ENCODE peak calls at places on chromosome 10, in five cellular contexts. One of them, this sample, is unnamed. For H3K36me3, the result is how much of the 10 kb centered on the place peaks cover.

GRCh38 chr10:77537720-77538373 is 99.8 kb downstream of the KCNMA1 start:
- DNase-seq in breast epithelium: no peak
- DNase-seq in HCT116: no peak
- DNase-seq in GM23338: no peak
- DNase-seq in sigmoid colon: peak
- DNase-seq in this sample: no peak

GRCh38 chr10:97575101-97575668 is 2.6 kb downstream of the ANKRD2 start:
- DNase-seq in breast epithelium: no peak
- DNase-seq in HCT116: no peak
- DNase-seq in GM23338: no peak
- DNase-seq in sigmoid colon: no peak
- DNase-seq in this sample: peak

GRCh38 chr10:86113044-86113443 is 253.6 kb downstream of the GRID1 start:
- DNase-seq in breast epithelium: no peak
- DNase-seq in HCT116: no peak
- DNase-seq in GM23338: no peak
- DNase-seq in sigmoid colon: no peak
- DNase-seq in this sample: no peak

GRCh38 chr10:70879244-70879643 is 9.1 kb downstream of the PCBD1 start:
- DNase-seq in breast epithelium: no peak
- DNase-seq in HCT116: no peak
- DNase-seq in GM23338: no peak
- DNase-seq in sigmoid colon: no peak
- DNase-seq in this sample: no peak

GRCh38 chr10:22427101-22427500 is 81.8 kb downstream of the SPAG6 start:
- DNase-seq in breast epithelium: no peak
- DNase-seq in HCT116: peak
- DNase-seq in GM23338: peak
- DNase-seq in sigmoid colon: no peak
- DNase-seq in this sample: no peak

GRCh38 chr10:79060641-79061255 is 8.0 kb upstream of the ZMIZ1 start:
- DNase-seq in breast epithelium: peak
- DNase-seq in HCT116: no peak
- DNase-seq in GM23338: no peak
- DNase-seq in sigmoid colon: peak
- DNase-seq in this sample: peak

GRCh38 chr10:88618496-88618895 is 31.9 kb downstream of the LIPJ start:
- DNase-seq in breast epithelium: no peak
- DNase-seq in HCT116: no peak
- DNase-seq in GM23338: no peak
- DNase-seq in sigmoid colon: no peak
- DNase-seq in this sample: no peak

GRCh38 chr10:62772186-62772950 is 32.2 kb upstream of the ADO start:
- DNase-seq in breast epithelium: no peak
- DNase-seq in HCT116: no peak
- DNase-seq in GM23338: no peak
- DNase-seq in sigmoid colon: no peak
- DNase-seq in this sample: no peak

GRCh38 chr10:119597405-119598186 is 832 bp upstream of the TIAL1 start:
- DNase-seq in breast epithelium: no peak
- DNase-seq in HCT116: no peak
- DNase-seq in GM23338: peak
- DNase-seq in sigmoid colon: no peak
- DNase-seq in this sample: no peak

GRCh38 chr10:62545667-62546066 is 171.5 kb downstream of the ZNF365 start:
- DNase-seq in breast epithelium: no peak
- DNase-seq in HCT116: no peak
- DNase-seq in GM23338: no peak
- DNase-seq in sigmoid colon: peak
- DNase-seq in this sample: no peak

GRCh38 chr10:71467161-71467560 is 70.4 kb downstream of the CDH23 start:
- DNase-seq in breast epithelium: no peak
- DNase-seq in HCT116: no peak
- DNase-seq in GM23338: no peak
- DNase-seq in sigmoid colon: no peak
- DNase-seq in this sample: no peak

DNA sequence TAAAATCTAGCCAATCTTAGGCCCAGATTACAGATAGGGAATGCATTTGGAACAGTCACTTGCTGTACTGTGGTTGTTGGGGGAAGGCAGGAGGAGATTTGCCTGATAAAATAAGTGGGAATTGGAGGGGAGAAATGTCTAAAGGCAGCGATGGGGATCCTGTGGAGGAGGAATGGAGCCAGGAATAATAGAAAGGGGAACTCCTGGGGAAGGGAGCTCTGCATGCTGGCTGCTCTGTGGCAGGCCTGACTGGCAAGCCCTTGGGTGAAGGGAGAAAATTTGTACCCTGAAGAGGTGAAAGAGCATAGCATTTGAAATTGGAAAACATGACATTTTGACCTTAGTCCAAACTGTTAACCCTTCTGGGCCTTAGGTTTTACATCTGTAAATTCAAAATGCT is 13.7 kb downstream of the MMP21 start:
- DNase-seq in breast epithelium: no peak
- DNase-seq in HCT116: no peak
- DNase-seq in GM23338: no peak
- DNase-seq in sigmoid colon: no peak
- DNase-seq in this sample: no peak
- TF ChIP-seq POLR2AphosphoS5 in breast epithelium: no peak
- TF ChIP-seq POLR2AphosphoS5 in HCT116: no peak
- TF ChIP-seq POLR2AphosphoS5 in GM23338: no peak
- TF ChIP-seq POLR2AphosphoS5 in sigmoid colon: no peak
- TF ChIP-seq POLR2AphosphoS5 in this sample: no peak

GRCh38 chr10:113159563-113159962 is 209.5 kb downstream of the TCF7L2 start:
- DNase-seq in breast epithelium: no peak
- DNase-seq in HCT116: no peak
- DNase-seq in GM23338: no peak
- DNase-seq in sigmoid colon: no peak
- DNase-seq in this sample: no peak

GRCh38 chr10:113161061-113161460 is 211.0 kb downstream of the TCF7L2 start:
- DNase-seq in breast epithelium: no peak
- DNase-seq in HCT116: no peak
- DNase-seq in GM23338: no peak
- DNase-seq in sigmoid colon: no peak
- DNase-seq in this sample: no peak

GRCh38 chr10:113162960-113163359 is 212.9 kb downstream of the TCF7L2 start:
- DNase-seq in breast epithelium: no peak
- DNase-seq in HCT116: no peak
- DNase-seq in GM23338: no peak
- DNase-seq in sigmoid colon: no peak
- DNase-seq in this sample: no peak

GRCh38 chr10:113153493-113154127 is 203.6 kb downstream of the TCF7L2 start:
- DNase-seq in breast epithelium: no peak
- DNase-seq in HCT116: no peak
- DNase-seq in GM23338: no peak
- DNase-seq in sigmoid colon: no peak
- DNase-seq in this sample: no peak

DNA sequence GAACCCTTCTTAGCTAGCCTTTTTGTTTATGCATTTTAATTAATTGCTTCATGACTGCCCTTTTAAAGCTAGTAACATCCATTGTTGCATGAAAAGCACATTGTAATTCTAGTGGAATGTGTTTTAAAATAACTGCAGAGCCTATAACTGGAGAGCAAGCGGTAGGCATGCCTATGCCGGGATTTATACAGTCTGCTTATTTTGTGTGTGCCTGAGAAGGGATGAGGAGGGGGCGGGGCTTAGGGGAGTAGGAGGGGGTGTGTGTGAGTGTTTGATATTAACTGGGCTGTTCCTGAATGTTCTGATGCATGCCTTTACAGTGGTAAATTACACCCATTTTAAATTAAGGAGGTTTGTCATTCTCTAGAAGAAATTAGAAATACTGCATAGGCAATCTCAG is 208.1 kb downstream of the TCF7L2 start:
- DNase-seq in breast epithelium: no peak
- DNase-seq in HCT116: no peak
- DNase-seq in GM23338: peak
- DNase-seq in sigmoid colon: no peak
- DNase-seq in this sample: no peak
- H3K36me3 ChIP-seq in breast epithelium: under half
- H3K36me3 ChIP-seq in HCT116: half or more
- H3K36me3 ChIP-seq in GM23338: half or more
- H3K36me3 ChIP-seq in sigmoid colon: under half
- H3K36me3 ChIP-seq in this sample: half or more

GRCh38 chr10:33271969-33272583 is 62.4 kb downstream of the NRP1 start:
- DNase-seq in breast epithelium: no peak
- DNase-seq in HCT116: no peak
- DNase-seq in GM23338: no peak
- DNase-seq in sigmoid colon: no peak
- DNase-seq in this sample: no peak

GRCh38 chr10:33276282-33276923 is 58.1 kb downstream of the NRP1 start:
- DNase-seq in breast epithelium: no peak
- DNase-seq in HCT116: no peak
- DNase-seq in GM23338: no peak
- DNase-seq in sigmoid colon: no peak
- DNase-seq in this sample: no peak

GRCh38 chr10:33273295-33274002 is 61.0 kb downstream of the NRP1 start:
- DNase-seq in breast epithelium: peak
- DNase-seq in HCT116: no peak
- DNase-seq in GM23338: peak
- DNase-seq in sigmoid colon: peak
- DNase-seq in this sample: no peak

GRCh38 chr10:33277135-33277536 is 57.3 kb downstream of the NRP1 start:
- DNase-seq in breast epithelium: no peak
- DNase-seq in HCT116: no peak
- DNase-seq in GM23338: no peak
- DNase-seq in sigmoid colon: peak
- DNase-seq in this sample: no peak

DNA sequence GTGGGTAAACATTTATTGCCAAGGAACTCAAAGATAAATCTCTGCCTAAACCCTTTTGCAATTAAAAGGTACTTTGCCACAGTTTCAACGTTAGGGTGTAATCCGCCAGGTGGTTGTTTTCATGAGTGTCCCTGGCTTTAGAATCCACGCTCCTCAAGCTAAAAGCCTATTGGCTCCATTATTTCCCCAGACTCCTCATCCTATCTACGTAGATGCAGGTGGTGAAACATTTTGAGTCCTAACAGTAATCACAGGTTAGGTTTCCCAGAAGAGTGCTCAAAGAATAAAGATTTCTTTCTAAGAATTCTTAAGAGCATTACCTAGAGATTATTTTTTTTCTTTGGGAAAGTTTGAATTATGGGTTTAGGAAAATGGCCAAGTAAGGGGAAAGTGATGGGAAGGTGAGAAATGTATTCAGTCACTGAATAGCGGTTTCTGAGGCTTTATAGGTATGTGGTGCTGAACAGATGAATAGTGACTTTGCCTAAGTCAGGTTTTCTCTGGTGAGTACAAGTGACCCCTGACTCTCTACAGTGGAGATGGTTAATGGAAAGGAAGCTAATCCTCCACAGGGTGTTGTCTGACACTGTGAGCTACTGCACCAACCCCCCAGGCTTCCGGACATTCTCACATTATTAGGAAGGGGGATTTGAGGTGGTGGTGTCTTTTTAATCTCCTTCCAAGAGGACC is 60.2 kb downstream of the NRP1 start:
- DNase-seq in breast epithelium: no peak
- DNase-seq in HCT116: no peak
- DNase-seq in GM23338: no peak
- DNase-seq in sigmoid colon: no peak
- DNase-seq in this sample: no peak
- H3K27ac ChIP-seq in breast epithelium: no peak
- H3K27ac ChIP-seq in HCT116: no peak
- H3K27ac ChIP-seq in GM23338: peak
- H3K27ac ChIP-seq in sigmoid colon: peak
- H3K27ac ChIP-seq in this sample: peak

GRCh38 chr10:68696018-68696417 is 25.0 kb upstream of the CCAR1 start:
- DNase-seq in breast epithelium: no peak
- DNase-seq in HCT116: no peak
- DNase-seq in GM23338: no peak
- DNase-seq in sigmoid colon: no peak
- DNase-seq in this sample: no peak

GRCh38 chr10:68700193-68700592 is 20.8 kb upstream of the CCAR1 start:
- DNase-seq in breast epithelium: no peak
- DNase-seq in HCT116: no peak
- DNase-seq in GM23338: no peak
- DNase-seq in sigmoid colon: no peak
- DNase-seq in this sample: no peak

GRCh38 chr10:68697106-68697505 is 23.9 kb upstream of the CCAR1 start:
- DNase-seq in breast epithelium: no peak
- DNase-seq in HCT116: no peak
- DNase-seq in GM23338: no peak
- DNase-seq in sigmoid colon: no peak
- DNase-seq in this sample: no peak
- TF ChIP-seq POLR2AphosphoS5 in breast epithelium: no peak
- TF ChIP-seq POLR2AphosphoS5 in HCT116: no peak
- TF ChIP-seq POLR2AphosphoS5 in GM23338: no peak
- TF ChIP-seq POLR2AphosphoS5 in sigmoid colon: no peak
- TF ChIP-seq POLR2AphosphoS5 in this sample: no peak

GRCh38 chr10:26840938-26841732 is 19.6 kb downstream of the ABI1 start:
- DNase-seq in breast epithelium: no peak
- DNase-seq in HCT116: no peak
- DNase-seq in GM23338: no peak
- DNase-seq in sigmoid colon: no peak
- DNase-seq in this sample: no peak
- H3K36me3 ChIP-seq in breast epithelium: under half
- H3K36me3 ChIP-seq in HCT116: under half
- H3K36me3 ChIP-seq in GM23338: under half
- H3K36me3 ChIP-seq in sigmoid colon: under half
- H3K36me3 ChIP-seq in this sample: under half

GRCh38 chr10:76329891-76330575 is 898.6 kb downstream of the LRMDA start:
- DNase-seq in breast epithelium: no peak
- DNase-seq in HCT116: no peak
- DNase-seq in GM23338: no peak
- DNase-seq in sigmoid colon: no peak
- DNase-seq in this sample: no peak
- H3K27ac ChIP-seq in breast epithelium: no peak
- H3K27ac ChIP-seq in HCT116: no peak
- H3K27ac ChIP-seq in GM23338: no peak
- H3K27ac ChIP-seq in sigmoid colon: no peak
- H3K27ac ChIP-seq in this sample: no peak

GRCh38 chr10:3116508-3117100 is 49.3 kb downstream of the PFKP start:
- DNase-seq in breast epithelium: no peak
- DNase-seq in HCT116: no peak
- DNase-seq in GM23338: no peak
- DNase-seq in sigmoid colon: no peak
- DNase-seq in this sample: no peak
- TF ChIP-seq POLR2AphosphoS5 in breast epithelium: no peak
- TF ChIP-seq POLR2AphosphoS5 in HCT116: no peak
- TF ChIP-seq POLR2AphosphoS5 in GM23338: no peak
- TF ChIP-seq POLR2AphosphoS5 in sigmoid colon: no peak
- TF ChIP-seq POLR2AphosphoS5 in this sample: no peak

GRCh38 chr10:132708441-132708840 is 77.5 kb downstream of the NKX6-2 start:
- DNase-seq in breast epithelium: no peak
- DNase-seq in HCT116: no peak
- DNase-seq in GM23338: no peak
- DNase-seq in sigmoid colon: peak
- DNase-seq in this sample: peak
- H3K36me3 ChIP-seq in breast epithelium: under half
- H3K36me3 ChIP-seq in HCT116: under half
- H3K36me3 ChIP-seq in GM23338: under half
- H3K36me3 ChIP-seq in sigmoid colon: under half
- H3K36me3 ChIP-seq in this sample: under half

This sample was measured in spleen.